ENCODE peak calls at places on chromosome 1, in seven cellular contexts. One of them, this sample, is unnamed.

GRCh38 chr1:6962390-6962955 is 177.2 kb downstream of the CAMTA1 start:
- DNase-seq in suprapubic skin: peak; percentile 68
- DNase-seq in stimulated activated CD4-positive, alpha-beta T cell treated with anti-CD3 and anti-CD28 coated beads, TNF-alpha, amount 100 ng/mL, for 24 hours: peak; percentile 74
- DNase-seq in T1000: no peak
- DNase-seq in AG04450: no peak
- DNase-seq in HAP-1: peak; percentile 88
- DNase-seq in fibroblast of villous mesenchyme: no peak
- DNase-seq in this sample: peak; percentile 11

GRCh38 chr1:53196485-53197271 is at the start of gene CPT2:
- DNase-seq in fibroblast of villous mesenchyme: peak; percentile 94
- DNase-seq in T1000: peak; percentile 86
- DNase-seq in suprapubic skin: peak; percentile 95
- DNase-seq in HAP-1: peak; percentile 88
- DNase-seq in stimulated activated CD4-positive, alpha-beta T cell treated with anti-CD3 and anti-CD28 coated beads, TNF-alpha, amount 100 ng/mL, for 24 hours: peak; percentile 92
- DNase-seq in AG04450: peak; percentile 77
- DNase-seq in this sample: peak; percentile 96

GRCh38 chr1:198771562-198772153 is 132.8 kb downstream of the PTPRC start:
- DNase-seq in T1000: no peak
- DNase-seq in AG04450: peak; percentile 27
- DNase-seq in suprapubic skin: no peak
- DNase-seq in HAP-1: peak; percentile 50
- DNase-seq in stimulated activated CD4-positive, alpha-beta T cell treated with anti-CD3 and anti-CD28 coated beads, TNF-alpha, amount 100 ng/mL, for 24 hours: no peak
- DNase-seq in fibroblast of villous mesenchyme: peak; percentile 57
- DNase-seq in this sample: peak; percentile 62

GRCh38 chr1:193827516-193827915 is 641.1 kb upstream of the B3GALT2 start:
- DNase-seq in HAP-1: no peak
- DNase-seq in stimulated activated CD4-positive, alpha-beta T cell treated with anti-CD3 and anti-CD28 coated beads, TNF-alpha, amount 100 ng/mL, for 24 hours: no peak
- DNase-seq in AG04450: no peak
- DNase-seq in fibroblast of villous mesenchyme: no peak
- DNase-seq in T1000: no peak
- DNase-seq in suprapubic skin: no peak
- DNase-seq in this sample: peak; percentile 9

GRCh38 chr1:7650801-7651200 is 120.3 kb upstream of the VAMP3 start:
- DNase-seq in fibroblast of villous mesenchyme: no peak
- DNase-seq in T1000: no peak
- DNase-seq in stimulated activated CD4-positive, alpha-beta T cell treated with anti-CD3 and anti-CD28 coated beads, TNF-alpha, amount 100 ng/mL, for 24 hours: no peak
- DNase-seq in HAP-1: no peak
- DNase-seq in suprapubic skin: no peak
- DNase-seq in AG04450: no peak
- DNase-seq in this sample: no peak

GRCh38 chr1:170663441-170664282 is at the start of gene PRRX1:
- DNase-seq in AG04450: no peak
- DNase-seq in fibroblast of villous mesenchyme: peak; percentile 72
- DNase-seq in HAP-1: no peak
- DNase-seq in stimulated activated CD4-positive, alpha-beta T cell treated with anti-CD3 and anti-CD28 coated beads, TNF-alpha, amount 100 ng/mL, for 24 hours: no peak
- DNase-seq in suprapubic skin: no peak
- DNase-seq in T1000: no peak
- DNase-seq in this sample: peak; percentile 45

GRCh38 chr1:235304549-235305451 is 23.2 kb downstream of the ARID4B start:
- DNase-seq in AG04450: no peak
- DNase-seq in stimulated activated CD4-positive, alpha-beta T cell treated with anti-CD3 and anti-CD28 coated beads, TNF-alpha, amount 100 ng/mL, for 24 hours: no peak
- DNase-seq in fibroblast of villous mesenchyme: peak; percentile 51
- DNase-seq in suprapubic skin: no peak
- DNase-seq in T1000: no peak
- DNase-seq in HAP-1: peak; percentile 36
- DNase-seq in this sample: no peak

GRCh38 chr1:36752431-36752830 is 269.7 kb upstream of the CSF3R start:
- DNase-seq in HAP-1: no peak
- DNase-seq in suprapubic skin: no peak
- DNase-seq in T1000: no peak
- DNase-seq in stimulated activated CD4-positive, alpha-beta T cell treated with anti-CD3 and anti-CD28 coated beads, TNF-alpha, amount 100 ng/mL, for 24 hours: no peak
- DNase-seq in fibroblast of villous mesenchyme: no peak
- DNase-seq in AG04450: no peak
- DNase-seq in this sample: no peak

GRCh38 chr1:65924471-65924870 is 131.8 kb downstream of the PDE4B start:
- DNase-seq in HAP-1: no peak
- DNase-seq in suprapubic skin: no peak
- DNase-seq in fibroblast of villous mesenchyme: peak; percentile 86
- DNase-seq in stimulated activated CD4-positive, alpha-beta T cell treated with anti-CD3 and anti-CD28 coated beads, TNF-alpha, amount 100 ng/mL, for 24 hours: no peak
- DNase-seq in T1000: no peak
- DNase-seq in AG04450: peak; percentile 61
- DNase-seq in this sample: peak; percentile 76

GRCh38 chr1:205088341-205088740 is 4.1 kb upstream of the TMEM81 start:
- DNase-seq in stimulated activated CD4-positive, alpha-beta T cell treated with anti-CD3 and anti-CD28 coated beads, TNF-alpha, amount 100 ng/mL, for 24 hours: no peak
- DNase-seq in HAP-1: no peak
- DNase-seq in suprapubic skin: no peak
- DNase-seq in fibroblast of villous mesenchyme: no peak
- DNase-seq in AG04450: peak; percentile 4
- DNase-seq in T1000: no peak
- DNase-seq in this sample: no peak

GRCh38 chr1:92583821-92584760 is 97.4 kb upstream of the GFI1 start:
- DNase-seq in T1000: no peak
- DNase-seq in AG04450: peak; percentile 11
- DNase-seq in suprapubic skin: no peak
- DNase-seq in stimulated activated CD4-positive, alpha-beta T cell treated with anti-CD3 and anti-CD28 coated beads, TNF-alpha, amount 100 ng/mL, for 24 hours: no peak
- DNase-seq in fibroblast of villous mesenchyme: peak; percentile 83
- DNase-seq in HAP-1: no peak
- DNase-seq in this sample: peak; percentile 38

GRCh38 chr1:160219062-160219929 is 14.1 kb downstream of the PEA15 start:
- DNase-seq in fibroblast of villous mesenchyme: peak; percentile 77
- DNase-seq in suprapubic skin: no peak
- DNase-seq in T1000: peak; percentile 25
- DNase-seq in HAP-1: no peak
- DNase-seq in AG04450: peak; percentile 55
- DNase-seq in stimulated activated CD4-positive, alpha-beta T cell treated with anti-CD3 and anti-CD28 coated beads, TNF-alpha, amount 100 ng/mL, for 24 hours: no peak
- DNase-seq in this sample: peak; percentile 80

GRCh38 chr1:27785763-27786162 is 12.7 kb downstream of the STX12 start:
- DNase-seq in HAP-1: no peak
- DNase-seq in suprapubic skin: no peak
- DNase-seq in T1000: no peak
- DNase-seq in AG04450: no peak
- DNase-seq in stimulated activated CD4-positive, alpha-beta T cell treated with anti-CD3 and anti-CD28 coated beads, TNF-alpha, amount 100 ng/mL, for 24 hours: no peak
- DNase-seq in fibroblast of villous mesenchyme: peak; percentile 14
- DNase-seq in this sample: peak; percentile 42

GRCh38 chr1:10870493-10871096 is 74.1 kb upstream of the CASZ1 start:
- DNase-seq in AG04450: no peak
- DNase-seq in stimulated activated CD4-positive, alpha-beta T cell treated with anti-CD3 and anti-CD28 coated beads, TNF-alpha, amount 100 ng/mL, for 24 hours: no peak
- DNase-seq in T1000: no peak
- DNase-seq in fibroblast of villous mesenchyme: no peak
- DNase-seq in HAP-1: no peak
- DNase-seq in suprapubic skin: no peak
- DNase-seq in this sample: no peak

GRCh38 chr1:75986478-75986877 is 54.3 kb upstream of the ASB17 start:
- DNase-seq in T1000: no peak
- DNase-seq in AG04450: no peak
- DNase-seq in HAP-1: no peak
- DNase-seq in stimulated activated CD4-positive, alpha-beta T cell treated with anti-CD3 and anti-CD28 coated beads, TNF-alpha, amount 100 ng/mL, for 24 hours: no peak
- DNase-seq in suprapubic skin: no peak
- DNase-seq in fibroblast of villous mesenchyme: no peak
- DNase-seq in this sample: no peak

GRCh38 chr1:63817152-63817667 is 43.4 kb downstream of the ROR1 start:
- DNase-seq in stimulated activated CD4-positive, alpha-beta T cell treated with anti-CD3 and anti-CD28 coated beads, TNF-alpha, amount 100 ng/mL, for 24 hours: no peak
- DNase-seq in HAP-1: no peak
- DNase-seq in suprapubic skin: no peak
- DNase-seq in fibroblast of villous mesenchyme: peak; percentile 76
- DNase-seq in T1000: no peak
- DNase-seq in AG04450: no peak
- DNase-seq in this sample: peak; percentile 66

GRCh38 chr1:112357467-112357866 is 38.5 kb upstream of the CTTNBP2NL start:
- DNase-seq in T1000: no peak
- DNase-seq in suprapubic skin: no peak
- DNase-seq in AG04450: no peak
- DNase-seq in fibroblast of villous mesenchyme: peak; percentile 18
- DNase-seq in HAP-1: no peak
- DNase-seq in stimulated activated CD4-positive, alpha-beta T cell treated with anti-CD3 and anti-CD28 coated beads, TNF-alpha, amount 100 ng/mL, for 24 hours: no peak
- DNase-seq in this sample: no peak

GRCh38 chr1:248045209-248045608 is 1.4 kb upstream of the OR2L3 start:
- DNase-seq in T1000: no peak
- DNase-seq in stimulated activated CD4-positive, alpha-beta T cell treated with anti-CD3 and anti-CD28 coated beads, TNF-alpha, amount 100 ng/mL, for 24 hours: no peak
- DNase-seq in HAP-1: no peak
- DNase-seq in fibroblast of villous mesenchyme: no peak
- DNase-seq in AG04450: no peak
- DNase-seq in suprapubic skin: no peak
- DNase-seq in this sample: no peak

GRCh38 chr1:46654012-46654411 is 14.2 kb downstream of the ATPAF1 start:
- DNase-seq in suprapubic skin: no peak
- DNase-seq in fibroblast of villous mesenchyme: no peak
- DNase-seq in AG04450: no peak
- DNase-seq in stimulated activated CD4-positive, alpha-beta T cell treated with anti-CD3 and anti-CD28 coated beads, TNF-alpha, amount 100 ng/mL, for 24 hours: no peak
- DNase-seq in T1000: no peak
- DNase-seq in HAP-1: no peak
- DNase-seq in this sample: no peak

GRCh38 chr1:199089393-199090122 is 450.7 kb downstream of the PTPRC start:
- DNase-seq in stimulated activated CD4-positive, alpha-beta T cell treated with anti-CD3 and anti-CD28 coated beads, TNF-alpha, amount 100 ng/mL, for 24 hours: peak; percentile 4
- DNase-seq in suprapubic skin: no peak
- DNase-seq in fibroblast of villous mesenchyme: no peak
- DNase-seq in HAP-1: no peak
- DNase-seq in AG04450: no peak
- DNase-seq in T1000: no peak
- DNase-seq in this sample: no peak

GRCh38 chr1:230548357-230548756 is 93.9 kb upstream of the COG2 start:
- DNase-seq in fibroblast of villous mesenchyme: no peak
- DNase-seq in T1000: no peak
- DNase-seq in AG04450: no peak
- DNase-seq in suprapubic skin: no peak
- DNase-seq in HAP-1: no peak
- DNase-seq in stimulated activated CD4-positive, alpha-beta T cell treated with anti-CD3 and anti-CD28 coated beads, TNF-alpha, amount 100 ng/mL, for 24 hours: no peak
- DNase-seq in this sample: no peak

GRCh38 chr1:163361123-163361934 is 39.6 kb downstream of the NUF2 start:
- DNase-seq in AG04450: no peak
- DNase-seq in HAP-1: peak; percentile 14
- DNase-seq in T1000: no peak
- DNase-seq in stimulated activated CD4-positive, alpha-beta T cell treated with anti-CD3 and anti-CD28 coated beads, TNF-alpha, amount 100 ng/mL, for 24 hours: no peak
- DNase-seq in suprapubic skin: no peak
- DNase-seq in fibroblast of villous mesenchyme: peak; percentile 6
- DNase-seq in this sample: peak; percentile 29